ENCODE peak calls at places on chromosomes 6 and 20, in four cellular contexts. L, X, U and B are unnamed samples.

GRCh38 chr6:75317503-75318206 is 33.1 kb upstream of the TMEM30A start:
- DNase-seq in L (no peak), X (no peak), U (no peak), B (no peak)

GRCh38 chr6:48994811-48995210 is 468.2 kb downstream of the MMUT start:
- DNase-seq in L (peak; percentile 49), X (no peak), U (no peak), B (no peak)

GRCh38 chr6:30876039-30876730 is 8.1 kb upstream of the DDR1 start:
- DNase-seq in L (no peak), X (no peak), U (no peak), B (no peak)

GRCh38 chr20:51934301-51935002 is 132.1 kb upstream of the SALL4 start:
- DNase-seq in L (no peak), X (no peak), U (no peak), B (no peak)

GRCh38 chr6:99613705-99614429 is 7.2 kb downstream of the PRDM13 start:
- DNase-seq in L (no peak), X (no peak), U (peak; percentile 56), B (no peak)

GRCh38 chr6:45611502-45611901 is 233.8 kb upstream of the SUPT3H start:
- DNase-seq in L (no peak), X (no peak), U (no peak), B (no peak)

GRCh38 chr20:49980140-49981008 is 2.4 kb upstream of the SNAI1 start:
- DNase-seq in L (no peak), X (no peak), U (no peak), B (no peak)

GRCh38 chr20:50987493-50988210 is 29.0 kb downstream of the MOCS3 start:
- DNase-seq in L (peak; percentile 91), X (no peak), U (no peak), B (no peak)

GRCh38 chr6:43893073-43893472 is 123.1 kb downstream of the VEGFA start:
- DNase-seq in L (no peak), X (no peak), U (no peak), B (peak; percentile 57)

GRCh38 chr6:167119680-167120556 is 3.0 kb upstream of the CCR6 start:
- DNase-seq in L (no peak), X (no peak), U (no peak), B (no peak)

GRCh38 chr6:11152581-11152980 is 41.1 kb upstream of the ERVFRD-1 start:
- DNase-seq in L (no peak), X (no peak), U (no peak), B (no peak)

GRCh38 chr6:38517005-38517404 is 122.7 kb downstream of the BTBD9 start:
- DNase-seq in L (no peak), X (no peak), U (no peak), B (no peak)

GRCh38 chr20:22691369-22692118 is 107.2 kb upstream of the FOXA2 start:
- DNase-seq in L (peak; percentile 91), X (peak; percentile 88), U (peak; percentile 66), B (peak; percentile 91)

GRCh38 chr6:113875470-113875869 is 18.3 kb downstream of the MARCKS start:
- DNase-seq in L (no peak), X (no peak), U (no peak), B (no peak)

GRCh38 chr6:17979479-17979878 is 8.0 kb downstream of the KIF13A start:
- DNase-seq in L (no peak), X (no peak), U (no peak), B (no peak)

GRCh38 chr6:122400467-122401089 is 1.1 kb downstream of the HSF2 start:
- DNase-seq in L (peak; percentile 56), X (no peak), U (no peak), B (no peak)

GRCh38 chr6:143405381-143406154 is 44.9 kb downstream of the ADAT2 start:
- DNase-seq in L (no peak), X (no peak), U (no peak), B (no peak)

GRCh38 chr20:62797671-62798532 is 1.6 kb downstream of the MRGBP start:
- DNase-seq in L (no peak), X (no peak), U (peak; percentile 87), B (no peak)

GRCh38 chr6:72522735-72523141 is 99.1 kb upstream of the KCNQ5 start:
- DNase-seq in L (peak; percentile 78), X (no peak), U (no peak), B (no peak)

GRCh38 chr20:37672143-37672542 is 21.7 kb upstream of the CTNNBL1 start:
- DNase-seq in L (no peak), X (no peak), U (no peak), B (no peak)

GRCh38 chr6:44278774-44279697 is 8.8 kb downstream of the TMEM151B start:
- DNase-seq in L (no peak), X (no peak), U (no peak), B (no peak)

GRCh38 chr20:49420292-49420691 is 62.2 kb downstream of the KCNB1 start:
- DNase-seq in L (no peak), X (no peak), U (no peak), B (no peak)

GRCh38 chr20:59779656-59780380 is 153.6 kb downstream of the SYCP2 start:
- DNase-seq in L (no peak), X (no peak), U (no peak), B (no peak)

GRCh38 chr20:20410678-20411077 is 42.8 kb downstream of the INSM1 start:
- DNase-seq in L (no peak), X (no peak), U (no peak), B (no peak)

GRCh38 chr20:38932457-38933120 is 6.4 kb downstream of the FAM83D start:
- DNase-seq in L (no peak), X (no peak), U (no peak), B (no peak)
- H3K4me3 ChIP-seq in L (no peak overlapping the region), X (no peak overlapping the region), U (no peak overlapping the region), B (no peak overlapping the region)

DNA sequence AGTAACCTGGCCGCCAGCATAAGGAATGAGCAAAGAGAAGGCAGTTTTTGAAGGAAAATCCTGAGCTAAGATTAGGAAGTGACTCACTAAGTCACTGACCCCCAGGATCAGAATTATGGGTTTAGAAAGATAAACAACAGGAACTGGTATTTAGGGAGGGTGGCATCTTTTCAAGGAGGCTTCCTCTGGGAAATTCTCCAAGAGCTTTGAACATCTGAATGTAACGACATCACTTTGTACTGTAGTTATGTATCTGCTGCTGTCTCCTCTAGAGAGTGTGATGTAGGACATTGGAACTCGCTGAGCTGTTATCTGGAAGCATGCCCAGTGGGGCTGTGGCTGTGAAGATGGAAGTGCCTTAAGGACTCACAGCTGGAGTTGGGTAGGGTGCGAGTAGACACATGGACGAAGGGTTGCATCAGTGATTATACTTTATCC is 236.9 kb downstream of the PACRG start:
- DNase-seq in L (no peak), X (no peak), U (no peak), B (no peak)
- H3K27ac ChIP-seq in L (no peak overlapping the region), X (no peak overlapping the region), U (no peak overlapping the region), B (peak overlapping the region; percentile 21)

GRCh38 chr20:7985916-7986315 is 33.6 kb downstream of the TMX4 start:
- DNase-seq in L (no peak), X (no peak), U (no peak), B (no peak)
- H3K4me3 ChIP-seq in L (no peak overlapping the region), X (no peak overlapping the region), U (no peak overlapping the region), B (no peak overlapping the region)

GRCh38 chr6:54491431-54491830 is 183.2 kb downstream of the TINAG start:
- DNase-seq in L (no peak), X (no peak), U (no peak), B (no peak)
- H3K27ac ChIP-seq in L (no peak overlapping the region), X (no peak overlapping the region), U (no peak overlapping the region), B (no peak overlapping the region)